ENCODE peak calls at places on chromosomes 6 and 20, in seven cellular contexts. One of them, this sample, is unnamed.

GRCh38 chr20:53660078-53660909 is 66.7 kb upstream of the ZNF217 start:
- DNase-seq in HepG2: no peak
- DNase-seq in SK-N-SH: no peak
- DNase-seq in K562: no peak
- DNase-seq in GM12878: no peak
- DNase-seq in H1: no peak
- DNase-seq in GM12892: no peak
- DNase-seq in this sample: no peak

GRCh38 chr6:35128496-35128895 is 12.6 kb downstream of the TCP11 start:
- DNase-seq in HepG2: no peak
- DNase-seq in SK-N-SH: no peak
- DNase-seq in K562: no peak
- DNase-seq in GM12878: no peak
- DNase-seq in H1: no peak
- DNase-seq in GM12892: no peak
- DNase-seq in this sample: no peak

GRCh38 chr20:62063601-62063980 is 2.1 kb downstream of the TAF4 start:
- DNase-seq in HepG2: no peak
- DNase-seq in SK-N-SH: peak; percentile 70
- DNase-seq in K562: no peak
- DNase-seq in GM12878: no peak
- DNase-seq in H1: no peak
- DNase-seq in GM12892: no peak
- DNase-seq in this sample: no peak

GRCh38 chr20:47719625-47720024 is 65.7 kb downstream of the SULF2 start:
- DNase-seq in HepG2: no peak
- DNase-seq in SK-N-SH: no peak
- DNase-seq in K562: no peak
- DNase-seq in GM12878: no peak
- DNase-seq in H1: no peak
- DNase-seq in GM12892: no peak
- DNase-seq in this sample: no peak

GRCh38 chr6:169254456-169255316 is 1.0 kb upstream of the THBS2 start:
- DNase-seq in HepG2: no peak
- DNase-seq in SK-N-SH: no peak
- DNase-seq in K562: no peak
- DNase-seq in GM12878: no peak
- DNase-seq in H1: no peak
- DNase-seq in GM12892: no peak
- DNase-seq in this sample: no peak

GRCh38 chr20:49610701-49611538 is 43.0 kb upstream of the PTGIS start:
- DNase-seq in HepG2: peak; percentile 87
- DNase-seq in SK-N-SH: peak; percentile 91
- DNase-seq in K562: peak; percentile 91
- DNase-seq in GM12878: no peak
- DNase-seq in H1: peak; percentile 73
- DNase-seq in GM12892: peak; percentile 85
- DNase-seq in this sample: peak; percentile 85

GRCh38 chr6:40640591-40641293 is 53.6 kb upstream of the LRFN2 start:
- DNase-seq in HepG2: no peak
- DNase-seq in SK-N-SH: no peak
- DNase-seq in K562: no peak
- DNase-seq in GM12878: no peak
- DNase-seq in H1: no peak
- DNase-seq in GM12892: no peak
- DNase-seq in this sample: no peak

GRCh38 chr20:60482609-60483008 is 524.4 kb downstream of the CDH26 start:
- DNase-seq in HepG2: no peak
- DNase-seq in SK-N-SH: no peak
- DNase-seq in K562: no peak
- DNase-seq in GM12878: no peak
- DNase-seq in H1: no peak
- DNase-seq in GM12892: no peak
- DNase-seq in this sample: no peak

GRCh38 chr6:73282876-73283275 is 19.9 kb upstream of the KHDC1 start:
- DNase-seq in HepG2: no peak
- DNase-seq in SK-N-SH: no peak
- DNase-seq in K562: no peak
- DNase-seq in GM12878: no peak
- DNase-seq in H1: no peak
- DNase-seq in GM12892: no peak
- DNase-seq in this sample: no peak

GRCh38 chr6:11381801-11382513 is 149.5 kb upstream of the NEDD9 start:
- DNase-seq in HepG2: no peak
- DNase-seq in SK-N-SH: no peak
- DNase-seq in K562: no peak
- DNase-seq in GM12878: peak; percentile 92
- DNase-seq in H1: no peak
- DNase-seq in GM12892: peak; percentile 34
- DNase-seq in this sample: peak; percentile 34

GRCh38 chr20:9200620-9201019 is 131.7 kb downstream of the PLCB4 start:
- DNase-seq in HepG2: no peak
- DNase-seq in SK-N-SH: no peak
- DNase-seq in K562: peak; percentile 11
- DNase-seq in GM12878: no peak
- DNase-seq in H1: no peak
- DNase-seq in GM12892: no peak
- DNase-seq in this sample: no peak

GRCh38 chr20:50029697-50030428 is 47.1 kb downstream of the SNAI1 start:
- DNase-seq in HepG2: peak; percentile 80
- DNase-seq in SK-N-SH: peak; percentile 60
- DNase-seq in K562: peak; percentile 82
- DNase-seq in GM12878: no peak
- DNase-seq in H1: no peak
- DNase-seq in GM12892: no peak
- DNase-seq in this sample: no peak

GRCh38 chr6:97626586-97627441 is 343.8 kb upstream of the MMS22L start:
- DNase-seq in HepG2: no peak
- DNase-seq in SK-N-SH: no peak
- DNase-seq in K562: no peak
- DNase-seq in GM12878: no peak
- DNase-seq in H1: no peak
- DNase-seq in GM12892: no peak
- DNase-seq in this sample: no peak

GRCh38 chr20:61126369-61127195 is 125.5 kb upstream of the CDH4 start:
- DNase-seq in HepG2: no peak
- DNase-seq in SK-N-SH: no peak
- DNase-seq in K562: no peak
- DNase-seq in GM12878: no peak
- DNase-seq in H1: no peak
- DNase-seq in GM12892: no peak
- DNase-seq in this sample: no peak

GRCh38 chr6:128508588-128509296 is 11.7 kb downstream of the PTPRK start:
- DNase-seq in HepG2: peak; percentile 97
- DNase-seq in SK-N-SH: no peak
- DNase-seq in K562: no peak
- DNase-seq in GM12878: no peak
- DNase-seq in H1: no peak
- DNase-seq in GM12892: no peak
- DNase-seq in this sample: no peak

GRCh38 chr6:112188906-112189305 is 65.5 kb downstream of the LAMA4 start:
- DNase-seq in HepG2: no peak
- DNase-seq in SK-N-SH: no peak
- DNase-seq in K562: no peak
- DNase-seq in GM12878: no peak
- DNase-seq in H1: no peak
- DNase-seq in GM12892: no peak
- DNase-seq in this sample: no peak

GRCh38 chr6:42148058-42148457 is 5.6 kb upstream of the C6orf132 start:
- DNase-seq in HepG2: no peak
- DNase-seq in SK-N-SH: no peak
- DNase-seq in K562: peak; percentile 57
- DNase-seq in GM12878: no peak
- DNase-seq in H1: no peak
- DNase-seq in GM12892: no peak
- DNase-seq in this sample: no peak

GRCh38 chr6:16064687-16065086 is 64.2 kb upstream of the MYLIP start:
- DNase-seq in HepG2: no peak
- DNase-seq in SK-N-SH: no peak
- DNase-seq in K562: no peak
- DNase-seq in GM12878: no peak
- DNase-seq in H1: peak; percentile 54
- DNase-seq in GM12892: no peak
- DNase-seq in this sample: no peak

GRCh38 chr6:93684339-93684738 is 265.0 kb upstream of the EPHA7 start:
- DNase-seq in HepG2: no peak
- DNase-seq in SK-N-SH: no peak
- DNase-seq in K562: no peak
- DNase-seq in GM12878: no peak
- DNase-seq in H1: no peak
- DNase-seq in GM12892: no peak
- DNase-seq in this sample: no peak

GRCh38 chr20:2795451-2795850 is 5.0 kb downstream of the CPXM1 start:
- DNase-seq in HepG2: no peak
- DNase-seq in SK-N-SH: no peak
- DNase-seq in K562: no peak
- DNase-seq in GM12878: no peak
- DNase-seq in H1: no peak
- DNase-seq in GM12892: no peak
- DNase-seq in this sample: no peak

GRCh38 chr20:45963059-45964011 is 8.7 kb downstream of the ZNF335 start:
- DNase-seq in HepG2: peak; percentile 82
- DNase-seq in SK-N-SH: peak; percentile 56
- DNase-seq in K562: peak; percentile 64
- DNase-seq in GM12878: no peak
- DNase-seq in H1: no peak
- DNase-seq in GM12892: no peak
- DNase-seq in this sample: no peak

GRCh38 chr6:161082215-161082614 is 90.6 kb downstream of the MAP3K4 start:
- DNase-seq in HepG2: no peak
- DNase-seq in SK-N-SH: no peak
- DNase-seq in K562: no peak
- DNase-seq in GM12878: no peak
- DNase-seq in H1: no peak
- DNase-seq in GM12892: no peak
- DNase-seq in this sample: no peak

GRCh38 chr6:17584241-17584803 is 15.8 kb upstream of the FAM8A1 start:
- DNase-seq in HepG2: peak; percentile 67
- DNase-seq in SK-N-SH: peak; percentile 69
- DNase-seq in K562: peak; percentile 69
- DNase-seq in GM12878: no peak
- DNase-seq in H1: no peak
- DNase-seq in GM12892: no peak
- DNase-seq in this sample: peak; percentile 39
- TF ChIP-seq POLR2AphosphoS5 in HepG2: no peak
- TF ChIP-seq POLR2AphosphoS5 in SK-N-SH: no peak
- TF ChIP-seq POLR2AphosphoS5 in K562: no peak
- TF ChIP-seq POLR2AphosphoS5 in GM12878: no peak
- TF ChIP-seq POLR2AphosphoS5 in H1: no peak
- TF ChIP-seq POLR2AphosphoS5 in GM12892: no peak
- TF ChIP-seq POLR2AphosphoS5 in this sample: no peak

DNA sequence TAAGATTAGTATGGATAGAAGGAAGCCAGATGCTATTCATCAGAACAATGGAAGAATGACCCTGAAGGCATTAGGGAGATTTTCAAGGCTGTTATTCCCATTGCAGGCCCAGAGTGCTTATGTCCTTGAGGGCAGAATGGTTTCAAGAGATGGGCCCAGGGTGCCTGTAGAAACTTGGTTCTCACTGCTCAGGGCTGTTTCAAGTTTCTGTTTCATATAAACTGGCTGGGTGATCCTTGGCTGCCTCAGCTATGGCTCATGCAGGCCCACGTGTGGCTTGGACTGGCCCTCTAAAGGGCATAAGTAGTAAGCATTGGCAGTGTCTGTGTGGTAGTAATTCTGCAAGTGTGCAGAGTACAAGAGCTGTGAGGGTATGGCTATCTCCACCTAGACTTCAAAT is 540.9 kb upstream of the MAN1A1 start:
- DNase-seq in HepG2: no peak
- DNase-seq in SK-N-SH: no peak
- DNase-seq in K562: no peak
- DNase-seq in GM12878: no peak
- DNase-seq in H1: no peak
- DNase-seq in GM12892: no peak
- DNase-seq in this sample: no peak
- TF ChIP-seq TAF1 in HepG2: no peak
- TF ChIP-seq TAF1 in SK-N-SH: no peak
- TF ChIP-seq TAF1 in K562: no peak
- TF ChIP-seq TAF1 in GM12878: no peak
- TF ChIP-seq TAF1 in H1: no peak
- TF ChIP-seq TAF1 in GM12892: no peak
- TF ChIP-seq TAF1 in this sample: no peak

GRCh38 chr6:26223213-26223612 is 136.0 kb downstream of the HFE start:
- DNase-seq in HepG2: no peak
- DNase-seq in SK-N-SH: no peak
- DNase-seq in K562: no peak
- DNase-seq in GM12878: no peak
- DNase-seq in H1: no peak
- DNase-seq in GM12892: no peak
- DNase-seq in this sample: no peak

GRCh38 chr6:26225848-26226590 is 138.8 kb downstream of the HFE start:
- DNase-seq in HepG2: no peak
- DNase-seq in SK-N-SH: no peak
- DNase-seq in K562: no peak
- DNase-seq in GM12878: no peak
- DNase-seq in H1: no peak
- DNase-seq in GM12892: no peak
- DNase-seq in this sample: no peak

GRCh38 chr6:26223677-26224546 is 136.7 kb downstream of the HFE start:
- DNase-seq in HepG2: peak; percentile 92
- DNase-seq in SK-N-SH: peak; percentile 36
- DNase-seq in K562: no peak
- DNase-seq in GM12878: peak; percentile 78
- DNase-seq in H1: no peak
- DNase-seq in GM12892: no peak
- DNase-seq in this sample: no peak

GRCh38 chr6:26224547-26224912 is 137.3 kb downstream of the HFE start:
- DNase-seq in HepG2: no peak
- DNase-seq in SK-N-SH: no peak
- DNase-seq in K562: no peak
- DNase-seq in GM12878: no peak
- DNase-seq in H1: no peak
- DNase-seq in GM12892: no peak
- DNase-seq in this sample: no peak

GRCh38 chr6:26224940-26225847 is 138.0 kb downstream of the HFE start:
- DNase-seq in HepG2: no peak
- DNase-seq in SK-N-SH: peak; percentile 78
- DNase-seq in K562: no peak
- DNase-seq in GM12878: no peak
- DNase-seq in H1: no peak
- DNase-seq in GM12892: no peak
- DNase-seq in this sample: no peak
- TF ChIP-seq POLR2AphosphoS5 in HepG2: no peak
- TF ChIP-seq POLR2AphosphoS5 in SK-N-SH: peak; percentile 100
- TF ChIP-seq POLR2AphosphoS5 in K562: no peak
- TF ChIP-seq POLR2AphosphoS5 in GM12878: no peak
- TF ChIP-seq POLR2AphosphoS5 in H1: peak; percentile 97
- TF ChIP-seq POLR2AphosphoS5 in GM12892: no peak
- TF ChIP-seq POLR2AphosphoS5 in this sample: no peak

GRCh38 chr20:57309544-57310115 is 20.0 kb upstream of the SPO11 start:
- DNase-seq in HepG2: no peak
- DNase-seq in SK-N-SH: no peak
- DNase-seq in K562: no peak
- DNase-seq in GM12878: no peak
- DNase-seq in H1: no peak
- DNase-seq in GM12892: no peak
- DNase-seq in this sample: no peak
- TF ChIP-seq TAF1 in HepG2: no peak
- TF ChIP-seq TAF1 in SK-N-SH: no peak
- TF ChIP-seq TAF1 in K562: no peak
- TF ChIP-seq TAF1 in GM12878: no peak
- TF ChIP-seq TAF1 in H1: no peak
- TF ChIP-seq TAF1 in GM12892: no peak
- TF ChIP-seq TAF1 in this sample: no peak